ENCODE peak calls at places on chromosomes 11 and 22, in seven cellular contexts. W is stomach, D is A549, X is K562, K is ovary, Y is lower leg skin, R is body of pancreas. C is an unnamed sample.

GRCh38 chr11:12086271-12087074 is 23.9 kb upstream of the MICAL2 start:
- DNase-seq in K (no peak), D (peak; percentile 92), X (no peak), R (no peak), W (peak; percentile 57), Y (peak; percentile 94), C (peak; percentile 82)

GRCh38 chr22:35984183-35984710 is 44.4 kb downstream of the RBFOX2 start:
- DNase-seq in D (no peak), K (no peak), X (no peak), W (no peak), R (no peak), Y (no peak), C (no peak)

GRCh38 chr22:50622723-50623327 is 5.1 kb downstream of the ARSA start:
- DNase-seq in K (no peak), X (no peak), W (peak; percentile 92), D (no peak), R (peak; percentile 91), Y (no peak), C (no peak)

GRCh38 chr11:13098067-13098466 is 89.0 kb downstream of the RASSF10 start:
- DNase-seq in D (peak; percentile 65), Y (no peak), W (no peak), K (no peak), R (no peak), X (no peak), C (no peak)

GRCh38 chr11:61195710-61196109 is 7.6 kb upstream of the PGA3 start:
- DNase-seq in D (no peak), K (no peak), R (no peak), W (peak; percentile 83), Y (no peak), X (no peak), C (no peak)

GRCh38 chr22:23685205-23685784 is 5.5 kb upstream of the RGL4 start:
- DNase-seq in R (peak; percentile 8), K (no peak), Y (no peak), D (no peak), W (peak; percentile 28), X (peak; percentile 40), C (no peak)

GRCh38 chr11:77322506-77322905 is 21.0 kb upstream of the GDPD4 start:
- DNase-seq in W (no peak), X (no peak), K (no peak), Y (no peak), D (no peak), R (peak; percentile 39), C (no peak)

GRCh38 chr22:50605349-50606074 is 4.9 kb downstream of the MAPK8IP2 start:
- DNase-seq in D (no peak), X (no peak), R (no peak), W (no peak), Y (no peak), K (no peak), C (no peak)

GRCh38 chr11:73242291-73243092 is 24.4 kb downstream of the P2RY2 start:
- DNase-seq in K (peak; percentile 90), R (peak; percentile 78), X (peak; percentile 79), W (peak; percentile 82), Y (peak; percentile 90), D (peak; percentile 76), C (peak; percentile 78)

GRCh38 chr11:68302256-68303054 is 9.9 kb upstream of the LRP5 start:
- DNase-seq in X (no peak), W (no peak), K (no peak), Y (peak; percentile 75), R (no peak), D (peak; percentile 63), C (no peak)

GRCh38 chr22:27842994-27843431 is 41.5 kb upstream of the MN1 start:
- DNase-seq in W (no peak), K (no peak), R (no peak), D (no peak), Y (peak; percentile 80), X (no peak), C (no peak)

GRCh38 chr11:100895449-100895848 is 208.4 kb downstream of the ARHGAP42 start:
- DNase-seq in D (no peak), W (no peak), K (no peak), R (no peak), X (no peak), Y (no peak), C (no peak)

GRCh38 chr22:19526076-19526701 is 2.0 kb upstream of the CLDN5 start:
- DNase-seq in D (no peak), R (no peak), K (no peak), X (no peak), W (no peak), Y (no peak), C (no peak)

GRCh38 chr11:44257338-44258189 is 52.4 kb downstream of the ALX4 start:
- DNase-seq in X (no peak), K (no peak), W (peak; percentile 19), D (no peak), R (no peak), Y (peak; percentile 37), C (no peak)

GRCh38 chr11:115159122-115159665 is 345.0 kb downstream of the CADM1 start:
- DNase-seq in D (no peak), K (no peak), R (no peak), Y (no peak), X (no peak), W (no peak), C (no peak)

GRCh38 chr11:83663446-83663845 is 377.3 kb upstream of the CCDC90B start:
- DNase-seq in D (no peak), K (no peak), R (no peak), W (no peak), Y (no peak), X (no peak), C (no peak)

GRCh38 chr11:76190376-76190775 is 15.9 kb downstream of the WNT11 start:
- DNase-seq in W (no peak), K (peak; percentile 60), X (no peak), Y (no peak), R (no peak), D (no peak), C (no peak)

GRCh38 chr22:17436382-17436951 is 67.2 kb downstream of the CECR2 start:
- DNase-seq in R (no peak), Y (no peak), D (no peak), K (no peak), W (no peak), X (no peak), C (no peak)

GRCh38 chr22:23233084-23233501 is 52.8 kb downstream of the BCR start:
- DNase-seq in D (no peak), X (peak; percentile 66), R (no peak), K (no peak), Y (no peak), W (no peak), C (no peak)

GRCh38 chr22:20299736-20300136 is 20.1 kb downstream of the DGCR6L start:
- DNase-seq in Y (no peak), D (no peak), K (peak; percentile 68), R (peak; percentile 54), W (peak; percentile 60), X (no peak), C (no peak)

GRCh38 chr11:8318536-8318935 is 54.9 kb upstream of the LMO1 start:
- DNase-seq in W (no peak), K (no peak), R (no peak), D (no peak), Y (no peak), X (peak; percentile 50), C (no peak)

GRCh38 chr11:124301482-124301881 is 12.3 kb downstream of the OR8D1 start:
- DNase-seq in X (no peak), R (no peak), Y (no peak), D (no peak), K (no peak), W (no peak), C (no peak)

GRCh38 chr22:25582946-25583345 is 18.5 kb downstream of the GRK3 start:
- DNase-seq in X (no peak), D (no peak), Y (no peak), R (no peak), W (no peak), K (no peak), C (no peak)

GRCh38 chr11:130979386-130979972 is 63.2 kb upstream of the SNX19 start:
- DNase-seq in K (no peak), D (peak; percentile 23), X (peak; percentile 9), W (no peak), R (no peak), Y (no peak), C (no peak)

GRCh38 chr11:125924384-125925007 is 20.2 kb downstream of the DDX25 start:
- DNase-seq in Y (no peak), X (no peak), R (no peak), K (no peak), D (no peak), W (no peak), C (no peak)

GRCh38 chr22:42419328-42419881 is 12.8 kb downstream of the NFAM1 start:
- DNase-seq in X (no peak), R (no peak), Y (no peak), K (no peak), D (no peak), W (no peak), C (no peak)
- TF ChIP-seq POLR2A in X (no peak), R (no peak), Y (no peak), K (no peak), D (no peak), W (no peak), C (no peak)

GRCh38 chr22:38850941-38851849 is 7.4 kb upstream of the NPTXR start:
- DNase-seq in K (no peak), R (no peak), D (peak; percentile 36), Y (no peak), W (no peak), X (no peak), C (no peak)
- TF ChIP-seq CTCF in K (no peak), R (no peak), D (no peak), Y (no peak), W (no peak), X (no peak), C (no peak)

GRCh38 chr11:65619281-65619928 is 3.8 kb downstream of the PCNX3 start:
- DNase-seq in Y (no peak), X (no peak), W (no peak), R (no peak), D (no peak), K (no peak), C (no peak)

GRCh38 chr11:65618763-65619162 is 3.2 kb downstream of the PCNX3 start:
- DNase-seq in K (no peak), W (no peak), R (no peak), D (no peak), X (no peak), Y (no peak), C (no peak)

GRCh38 chr11:65617136-65617850 is 1.7 kb downstream of the PCNX3 start:
- DNase-seq in K (no peak), D (no peak), X (no peak), Y (no peak), R (no peak), W (no peak), C (no peak)

GRCh38 chr11:65616575-65617001 is 1.0 kb downstream of the PCNX3 start:
- DNase-seq in W (no peak), K (no peak), X (no peak), R (no peak), Y (no peak), D (no peak), C (no peak)

GRCh38 chr11:65617990-65618751 is 2.6 kb downstream of the PCNX3 start:
- DNase-seq in R (no peak), X (no peak), K (no peak), W (no peak), Y (no peak), D (no peak), C (no peak)
- TF ChIP-seq POLR2A in R (no peak), X (no peak), K (no peak), W (no peak), Y (no peak), D (no peak), C (no peak)

DNA sequence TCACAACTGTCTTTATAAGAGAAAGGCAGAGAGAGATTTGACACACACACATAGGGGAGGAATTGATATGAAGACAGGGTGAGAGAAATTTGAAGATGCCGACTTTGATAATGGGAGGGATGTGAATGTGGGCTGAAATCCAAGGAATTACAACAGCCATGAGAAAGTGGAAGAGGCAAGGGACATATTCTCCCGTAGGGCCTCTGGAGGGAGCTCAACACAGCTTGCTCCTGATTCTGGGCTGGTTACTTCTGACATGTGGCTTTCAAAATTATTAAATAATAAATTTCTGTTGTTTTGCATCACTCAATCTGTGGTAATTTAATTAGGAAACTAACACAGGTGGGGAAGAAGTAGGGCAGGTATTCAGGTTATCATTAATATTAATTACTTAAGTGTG is 282.9 kb downstream of the LUZP2 start:
- DNase-seq in X (no peak), Y (no peak), W (no peak), R (no peak), K (no peak), D (no peak), C (no peak)
- TF ChIP-seq CTCF in X (no peak), Y (no peak), W (no peak), R (no peak), K (no peak), D (no peak), C (no peak)